ENCODE peak calls at places on chromosomes 12 and 14, in ten cellular contexts. Y is A549, F is spleen, L is GM12878, R is sigmoid colon, X is uterus, K is heart left ventricle, O is stomach, G is ovary, S is IMR-90. H is an unnamed sample. For H3K4me1, the result is how much of the 10 kb centered on the place peaks cover.

GRCh38 chr12:95182868-95183415 is 34.3 kb downstream of the FGD6 start:
- DNase-seq in Y (no peak), F (no peak), L (no peak), R (no peak), X (no peak), K (no peak), O (no peak), G (no peak), S (peak), H (no peak)

GRCh38 chr14:38210168-38210567 is 2.5 kb downstream of the SSTR1 start:
- DNase-seq in Y (no peak), F (no peak), L (no peak), R (no peak), X (no peak), K (peak), O (peak), G (peak), S (peak), H (no peak)

GRCh38 chr12:104944252-104944651 is 13.8 kb downstream of the SLC41A2 start:
- DNase-seq in Y (no peak), F (no peak), L (no peak), R (no peak), X (no peak), K (no peak), O (no peak), G (no peak), S (no peak), H (no peak)

GRCh38 chr12:106128526-106129430 is 10.0 kb downstream of the NUAK1 start:
- DNase-seq in Y (no peak), F (no peak), L (no peak), R (no peak), X (no peak), K (no peak), O (no peak), G (no peak), S (no peak), H (no peak)

GRCh38 chr12:27260746-27261145 is 16.7 kb downstream of the STK38L start:
- DNase-seq in Y (no peak), F (no peak), L (no peak), R (no peak), X (no peak), K (no peak), O (no peak), G (no peak), S (peak), H (no peak)

GRCh38 chr12:1350934-1351240 is 243.5 kb downstream of the FBXL14 start:
- DNase-seq in Y (no peak), F (no peak), L (no peak), R (no peak), X (no peak), K (no peak), O (no peak), G (no peak), S (no peak), H (no peak)

GRCh38 chr12:32659908-32660440 is 19.1 kb upstream of the DNM1L start:
- DNase-seq in Y (no peak), F (no peak), L (no peak), R (no peak), X (no peak), K (no peak), O (no peak), G (no peak), S (no peak), H (no peak)

GRCh38 chr14:68676511-68676943 is 116.3 kb downstream of the ZFP36L1 start:
- DNase-seq in Y (no peak), F (no peak), L (no peak), R (peak), X (no peak), K (no peak), O (peak), G (no peak), S (no peak), H (no peak)

GRCh38 chr12:2615665-2616387 is 178.9 kb upstream of the FKBP4 start:
- DNase-seq in Y (no peak), F (peak), L (no peak), R (no peak), X (no peak), K (peak), O (no peak), G (peak), S (peak), H (no peak)
- H3K4me1 ChIP-seq in Y (under half), F (under half), L (under half), R (under half), X (under half), K (under half), O (under half), G (under half), S (under half), H (under half)

DNA sequence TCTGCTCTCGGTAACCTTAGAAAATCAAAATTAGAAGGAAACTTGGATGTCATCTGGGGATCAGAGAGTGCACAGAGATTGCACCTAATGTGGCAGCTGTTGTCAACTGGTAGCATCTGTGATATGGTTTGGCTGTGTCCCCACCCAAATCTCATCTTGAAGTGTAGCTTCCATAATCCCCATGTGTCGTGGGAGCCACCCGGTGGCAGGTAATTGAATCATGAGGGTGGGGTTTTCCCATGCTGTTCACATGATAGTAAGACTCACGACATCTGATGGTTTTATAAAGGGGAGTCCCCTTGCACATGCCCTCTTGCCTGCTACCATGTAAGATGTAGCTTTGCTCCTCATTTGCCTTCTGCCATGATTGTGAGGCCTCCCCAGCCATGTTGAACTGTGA is 127.7 kb upstream of the SRRM4 start:
- DNase-seq in Y (no peak), F (no peak), L (no peak), R (no peak), X (no peak), K (no peak), O (no peak), G (no peak), S (no peak), H (no peak)
- TF ChIP-seq CTCF in Y (no peak), F (no peak), L (no peak), R (peak), X (no peak), K (peak), O (no peak), G (no peak), S (no peak), H (no peak)

GRCh38 chr12:56688846-56689113 is 696 bp upstream of the PTGES3 start:
- DNase-seq in Y (peak), F (peak), L (no peak), R (no peak), X (no peak), K (no peak), O (no peak), G (no peak), S (no peak), H (no peak)

GRCh38 chr12:56688129-56688845 is at the start of gene PTGES3:
- DNase-seq in Y (peak), F (peak), L (peak), R (peak), X (peak), K (peak), O (peak), G (peak), S (peak), H (peak)

GRCh38 chr12:56682323-56682722 is 5.8 kb downstream of the PTGES3 start:
- DNase-seq in Y (no peak), F (peak), L (no peak), R (no peak), X (no peak), K (no peak), O (peak), G (no peak), S (no peak), H (no peak)

GRCh38 chr12:56684745-56685369 is 3.2 kb downstream of the PTGES3 start:
- DNase-seq in Y (no peak), F (peak), L (no peak), R (no peak), X (no peak), K (no peak), O (peak), G (no peak), S (no peak), H (no peak)

GRCh38 chr12:56687225-56688128 is 607 bp downstream of the PTGES3 start:
- DNase-seq in Y (peak), F (peak), L (no peak), R (peak), X (peak), K (peak), O (peak), G (peak), S (no peak), H (peak)
- TF ChIP-seq POLR2A in Y (no peak), F (no peak), L (peak), R (no peak), X (peak), K (no peak), O (no peak), G (no peak), S (no peak), H (no peak)

GRCh38 chr12:31016057-31016456 is 57.6 kb upstream of the DDX11 start:
- DNase-seq in Y (no peak), F (peak), L (no peak), R (peak), X (peak), K (no peak), O (no peak), G (no peak), S (no peak), H (no peak)

GRCh38 chr12:31019106-31019505 is 54.6 kb upstream of the DDX11 start:
- DNase-seq in Y (no peak), F (no peak), L (no peak), R (peak), X (no peak), K (no peak), O (no peak), G (no peak), S (no peak), H (no peak)

GRCh38 chr12:31018106-31018890 is 55.4 kb upstream of the DDX11 start:
- DNase-seq in Y (no peak), F (peak), L (no peak), R (peak), X (no peak), K (no peak), O (no peak), G (no peak), S (no peak), H (no peak)

GRCh38 chr12:31019561-31020308 is 53.9 kb upstream of the DDX11 start:
- DNase-seq in Y (no peak), F (peak), L (no peak), R (peak), X (no peak), K (no peak), O (peak), G (no peak), S (no peak), H (no peak)

DNA sequence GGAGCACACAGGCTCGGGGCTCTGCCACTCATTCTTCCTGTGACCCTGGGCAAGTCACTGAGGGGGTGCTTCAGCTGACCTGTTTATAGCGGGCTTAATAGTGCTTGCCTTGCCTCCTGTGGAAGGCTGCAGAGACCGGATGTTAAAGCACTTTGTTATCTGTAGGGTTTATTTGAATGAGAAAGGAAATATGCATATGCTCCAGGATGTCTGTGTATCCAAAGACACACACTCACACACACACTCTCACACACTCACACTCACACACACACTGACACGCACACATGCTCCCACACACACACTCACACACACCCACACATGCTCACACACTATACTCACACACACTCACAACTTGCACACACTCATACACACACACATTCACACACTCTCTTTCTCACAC is 56.1 kb upstream of the DDX11 start:
- DNase-seq in Y (no peak), F (peak), L (no peak), R (no peak), X (no peak), K (no peak), O (no peak), G (no peak), S (no peak), H (no peak)
- H3K4me1 ChIP-seq in Y (under half), F (under half), L (under half), R (under half), X (under half), K (under half), O (under half), G (under half), S (under half), H (under half)

GRCh38 chr12:127328867-127329266 is 938.1 kb upstream of the TMEM132C start:
- DNase-seq in Y (no peak), F (no peak), L (no peak), R (no peak), X (no peak), K (no peak), O (no peak), G (no peak), S (no peak), H (no peak)

GRCh38 chr12:127327986-127328385 is 939.0 kb upstream of the TMEM132C start:
- DNase-seq in Y (no peak), F (no peak), L (no peak), R (no peak), X (no peak), K (no peak), O (no peak), G (no peak), S (no peak), H (no peak)

DNA sequence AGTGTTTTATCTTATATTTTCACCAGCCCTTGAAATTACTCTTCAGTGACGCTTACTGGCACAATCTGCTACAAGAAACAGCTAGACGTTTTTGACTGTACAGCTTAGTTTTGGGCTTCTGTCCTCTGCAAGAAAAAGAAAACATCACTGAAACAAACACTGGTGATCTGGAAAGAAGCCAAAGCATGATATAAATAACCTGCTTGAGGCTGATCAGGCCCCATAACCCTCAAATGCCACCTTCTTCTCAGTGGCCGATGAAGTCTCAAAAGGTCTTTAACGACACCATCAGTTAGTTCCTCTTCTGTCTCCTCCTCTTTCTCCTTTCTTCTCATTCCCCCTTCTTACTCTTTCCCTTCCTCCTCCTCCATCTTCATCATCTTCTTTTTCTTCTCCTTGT is 942.3 kb upstream of the TMEM132C start:
- DNase-seq in Y (no peak), F (no peak), L (no peak), R (no peak), X (no peak), K (no peak), O (no peak), G (no peak), S (no peak), H (no peak)
- TF ChIP-seq CTCF in Y (no peak), F (no peak), L (no peak), R (no peak), X (no peak), K (no peak), O (no peak), G (no peak), S (no peak), H (no peak)

DNA sequence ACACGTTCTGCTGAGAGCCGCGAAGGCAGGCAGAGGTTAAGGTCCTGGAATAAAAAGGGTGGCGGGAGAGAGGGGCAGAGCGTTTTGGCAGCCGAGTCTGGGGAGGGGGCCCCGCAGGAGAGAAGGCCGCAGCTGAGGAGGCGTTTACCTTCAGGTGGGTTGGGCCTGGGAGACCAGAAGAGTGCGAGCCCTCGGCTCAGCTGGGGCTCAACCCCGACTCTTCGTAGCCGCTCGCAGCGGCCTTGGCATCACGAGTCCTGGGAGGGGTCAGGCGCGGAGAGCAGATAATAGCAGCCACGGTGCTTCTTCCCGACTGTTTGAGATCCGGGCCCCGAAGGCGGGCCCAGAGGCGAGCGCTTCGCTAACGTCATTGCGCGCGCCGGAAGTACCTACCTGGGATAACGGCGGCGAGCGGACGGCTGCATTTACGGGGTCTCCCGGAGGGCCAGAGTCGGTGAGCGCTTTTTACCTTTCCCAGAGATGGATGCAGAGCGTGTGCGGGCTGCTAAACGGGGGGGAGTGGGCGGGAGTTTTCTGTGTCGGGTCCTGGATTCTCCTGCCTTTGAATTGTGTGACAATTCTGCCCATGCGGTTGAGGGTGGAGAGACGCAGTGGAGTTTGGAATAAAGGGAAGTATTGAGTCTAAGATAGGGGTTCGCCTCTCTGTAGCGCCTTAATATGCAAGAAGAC is at the start of the genes PPHLN1 and ZCRB1:
- DNase-seq in Y (peak), F (peak), L (no peak), R (peak), X (peak), K (peak), O (peak), G (peak), S (peak), H (no peak)
- TF ChIP-seq POLR2A in Y (peak), F (no peak), L (peak), R (peak), X (peak), K (peak), O (no peak), G (peak), S (peak), H (no peak)

GRCh38 chr12:65123435-65124063 is 2.4 kb upstream of the WIF1 start:
- DNase-seq in Y (no peak), F (no peak), L (peak), R (no peak), X (no peak), K (no peak), O (no peak), G (no peak), S (peak), H (no peak)

GRCh38 chr12:65119063-65119462 is 2.0 kb downstream of the WIF1 start:
- DNase-seq in Y (no peak), F (no peak), L (no peak), R (no peak), X (no peak), K (no peak), O (no peak), G (no peak), S (no peak), H (no peak)

GRCh38 chr12:65121956-65122469 is 908 bp upstream of the WIF1 start:
- DNase-seq in Y (no peak), F (no peak), L (no peak), R (no peak), X (no peak), K (no peak), O (no peak), G (no peak), S (no peak), H (no peak)

GRCh38 chr12:65122661-65123060 is 1.6 kb upstream of the WIF1 start:
- DNase-seq in Y (no peak), F (no peak), L (no peak), R (no peak), X (no peak), K (no peak), O (no peak), G (no peak), S (no peak), H (no peak)

GRCh38 chr12:65121049-65121955 is at the start of gene WIF1:
- DNase-seq in Y (no peak), F (peak), L (no peak), R (peak), X (no peak), K (no peak), O (peak), G (peak), S (no peak), H (no peak)
- H3K4me1 ChIP-seq in Y (under half), F (under half), L (under half), R (under half), X (under half), K (under half), O (under half), G (under half), S (under half), H (under half)

GRCh38 chr12:53722450-53723041 is 4.7 kb downstream of the CALCOCO1 start:
- DNase-seq in Y (no peak), F (no peak), L (peak), R (peak), X (no peak), K (no peak), O (no peak), G (no peak), S (peak), H (no peak)
- TF ChIP-seq CTCF in Y (no peak), F (no peak), L (no peak), R (no peak), X (no peak), K (no peak), O (no peak), G (no peak), S (no peak), H (no peak)

DNA sequence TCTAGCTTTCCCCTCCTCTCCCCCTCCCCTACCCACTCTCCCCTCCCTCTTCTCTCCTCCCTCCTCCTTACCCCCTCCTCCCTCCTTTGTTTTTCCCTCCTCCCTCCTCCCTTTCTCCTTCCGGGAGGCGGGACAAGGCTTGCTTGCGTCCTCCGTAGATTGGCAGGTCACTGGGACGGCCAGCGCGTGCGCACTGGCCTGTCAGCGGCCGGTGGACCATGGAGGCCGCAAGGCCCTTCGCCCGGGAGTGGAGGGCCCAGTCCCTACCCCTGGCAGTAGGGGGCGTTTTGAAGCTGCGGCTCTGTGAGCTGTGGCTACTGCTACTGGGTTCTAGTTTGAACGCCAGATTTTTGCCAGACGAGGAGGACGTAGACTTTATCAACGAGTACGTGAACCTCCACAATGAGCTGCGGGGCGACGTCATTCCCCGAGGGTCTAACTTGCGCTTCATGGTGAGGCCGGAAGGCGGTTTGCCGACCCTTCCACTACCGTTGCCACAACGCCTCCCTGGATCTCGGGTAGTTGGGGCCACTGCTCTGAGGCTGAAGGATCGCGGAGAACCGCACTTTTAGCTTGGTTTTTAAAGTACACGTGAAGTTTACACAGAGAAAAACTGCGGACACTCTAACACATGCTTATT is at the start of gene GLIPR1L2:
- DNase-seq in Y (peak), F (peak), L (peak), R (peak), X (peak), K (peak), O (peak), G (peak), S (peak), H (no peak)
- TF ChIP-seq POLR2A in Y (peak), F (peak), L (peak), R (peak), X (peak), K (peak), O (no peak), G (peak), S (no peak), H (no peak)